ENCODE peak calls at places on chromosomes 2 and 18, in five cellular contexts. One of them, this sample, is unnamed.
A peak's percentile ranks its signal among the peaks of the same experiment; 100 is the strongest.

GRCh38 chr2:160570386-160570785 is 76.8 kb upstream of the RBMS1 start:
- ATAC-seq in GM12878: no peak
- ATAC-seq in K562: no peak
- ATAC-seq in upper lobe of left lung: peak; percentile 78
- ATAC-seq in HepG2: no peak
- ATAC-seq in this sample: no peak

GRCh38 chr2:170147576-170147975 is 30.4 kb upstream of the MYO3B start:
- ATAC-seq in HepG2: no peak
- ATAC-seq in upper lobe of left lung: no peak
- ATAC-seq in GM12878: no peak
- ATAC-seq in K562: no peak
- ATAC-seq in this sample: no peak

GRCh38 chr2:96909651-96910050 is 39.8 kb upstream of the SEMA4C start:
- ATAC-seq in GM12878: no peak
- ATAC-seq in HepG2: no peak
- ATAC-seq in K562: no peak
- ATAC-seq in upper lobe of left lung: no peak
- ATAC-seq in this sample: no peak

GRCh38 chr18:43078485-43079092 is 36.9 kb downstream of the RIT2 start:
- ATAC-seq in HepG2: no peak
- ATAC-seq in GM12878: no peak
- ATAC-seq in upper lobe of left lung: no peak
- ATAC-seq in K562: no peak
- ATAC-seq in this sample: no peak

GRCh38 chr18:34773961-34774754 is 64.1 kb downstream of the DTNA start:
- ATAC-seq in GM12878: no peak
- ATAC-seq in K562: no peak
- ATAC-seq in HepG2: no peak
- ATAC-seq in upper lobe of left lung: peak; percentile 10
- ATAC-seq in this sample: peak; percentile 66

GRCh38 chr18:41576643-41577042 is 378.4 kb upstream of the PIK3C3 start:
- ATAC-seq in upper lobe of left lung: no peak
- ATAC-seq in HepG2: no peak
- ATAC-seq in GM12878: no peak
- ATAC-seq in K562: no peak
- ATAC-seq in this sample: no peak

GRCh38 chr2:224945134-224945533 is 97.1 kb downstream of the DOCK10 start:
- ATAC-seq in HepG2: no peak
- ATAC-seq in K562: no peak
- ATAC-seq in GM12878: peak; percentile 52
- ATAC-seq in upper lobe of left lung: peak; percentile 51
- ATAC-seq in this sample: no peak

GRCh38 chr2:132758995-132759394 is 89.0 kb upstream of the LYPD1 start:
- ATAC-seq in upper lobe of left lung: no peak
- ATAC-seq in K562: no peak
- ATAC-seq in GM12878: no peak
- ATAC-seq in HepG2: no peak
- ATAC-seq in this sample: no peak

GRCh38 chr2:207285451-207285771 is 119.7 kb upstream of the KLF7 start:
- ATAC-seq in GM12878: no peak
- ATAC-seq in K562: no peak
- ATAC-seq in HepG2: no peak
- ATAC-seq in upper lobe of left lung: no peak
- ATAC-seq in this sample: no peak

GRCh38 chr2:30293303-30293912 is 62.1 kb downstream of the LBH start:
- ATAC-seq in GM12878: peak; percentile 49
- ATAC-seq in upper lobe of left lung: peak; percentile 56
- ATAC-seq in HepG2: no peak
- ATAC-seq in K562: peak; percentile 15
- ATAC-seq in this sample: peak; percentile 42

GRCh38 chr2:96436416-96436815 is 68.7 kb downstream of the NEURL3 start:
- ATAC-seq in HepG2: no peak
- ATAC-seq in GM12878: no peak
- ATAC-seq in K562: no peak
- ATAC-seq in upper lobe of left lung: no peak
- ATAC-seq in this sample: no peak

GRCh38 chr2:190413421-190413820 is 5.3 kb downstream of the MFSD6 start:
- ATAC-seq in HepG2: no peak
- ATAC-seq in upper lobe of left lung: peak; percentile 20
- ATAC-seq in K562: peak; percentile 14
- ATAC-seq in GM12878: peak; percentile 37
- ATAC-seq in this sample: no peak

GRCh38 chr2:86017901-86018896 is 87.5 kb downstream of the POLR1A start:
- ATAC-seq in HepG2: peak; percentile 14
- ATAC-seq in GM12878: peak; percentile 71
- ATAC-seq in upper lobe of left lung: no peak
- ATAC-seq in K562: peak; percentile 18
- ATAC-seq in this sample: peak; percentile 26

GRCh38 chr2:130849896-130850787 is 13.4 kb downstream of the ARHGEF4 start:
- ATAC-seq in upper lobe of left lung: no peak
- ATAC-seq in HepG2: no peak
- ATAC-seq in K562: no peak
- ATAC-seq in GM12878: no peak
- ATAC-seq in this sample: no peak

GRCh38 chr2:159307942-159308341 is 21.4 kb upstream of the WDSUB1 start:
- ATAC-seq in K562: no peak
- ATAC-seq in GM12878: no peak
- ATAC-seq in HepG2: no peak
- ATAC-seq in upper lobe of left lung: no peak
- ATAC-seq in this sample: no peak

GRCh38 chr18:272650-273049 is 4.8 kb upstream of the THOC1 start:
- ATAC-seq in K562: no peak
- ATAC-seq in HepG2: no peak
- ATAC-seq in GM12878: no peak
- ATAC-seq in upper lobe of left lung: no peak
- ATAC-seq in this sample: no peak

GRCh38 chr2:32522770-32523169 is 105.1 kb upstream of the TTC27 start:
- ATAC-seq in GM12878: no peak
- ATAC-seq in upper lobe of left lung: no peak
- ATAC-seq in K562: peak; percentile 39
- ATAC-seq in HepG2: peak; percentile 19
- ATAC-seq in this sample: no peak

GRCh38 chr2:150484461-150484931 is 3.0 kb downstream of the RND3 start:
- ATAC-seq in upper lobe of left lung: no peak
- ATAC-seq in GM12878: no peak
- ATAC-seq in K562: no peak
- ATAC-seq in HepG2: no peak
- ATAC-seq in this sample: no peak

DNA sequence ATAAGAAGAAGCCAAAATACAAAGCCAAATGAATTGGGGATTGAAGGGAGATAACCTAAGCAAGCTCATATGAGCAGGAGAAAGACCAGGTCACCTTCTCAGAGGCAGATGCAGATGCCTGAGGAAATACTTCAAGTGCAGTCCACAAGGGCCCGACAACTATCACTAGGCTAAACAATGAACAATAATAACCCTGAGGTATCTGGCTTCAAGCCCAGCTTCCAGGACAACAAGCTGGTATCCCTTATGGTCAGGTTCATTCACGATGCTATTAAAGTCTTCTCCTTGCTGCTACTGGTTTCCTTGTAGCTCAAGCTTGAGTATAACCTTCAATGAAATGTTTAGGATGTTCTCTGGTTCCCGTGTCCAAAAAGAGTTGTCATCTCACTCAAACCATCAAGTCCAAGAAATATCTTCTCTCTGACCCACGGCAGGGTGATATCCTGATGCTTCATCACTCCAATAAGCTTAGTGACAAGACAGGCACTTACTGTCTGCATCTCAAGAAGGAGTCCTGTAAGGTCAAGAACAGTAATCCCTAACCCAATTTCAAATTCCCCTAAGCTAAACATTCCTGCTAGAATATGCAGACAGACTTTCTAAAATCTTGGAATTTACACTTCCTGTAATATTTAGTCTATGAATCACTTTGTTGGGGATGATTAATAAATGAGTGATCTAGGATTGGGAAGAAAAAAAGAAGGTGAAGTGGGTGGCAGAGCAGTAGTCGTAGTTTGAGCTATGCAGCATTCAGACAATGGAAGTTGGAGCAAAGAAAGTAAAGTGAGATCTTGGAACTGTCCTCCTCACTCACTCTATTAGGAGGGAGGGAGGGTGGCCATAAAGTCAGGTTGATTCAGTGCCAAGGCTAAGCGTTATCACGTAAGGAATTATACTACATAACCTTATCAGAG is 33.1 kb downstream of the CHN1 start:
- ATAC-seq in GM12878: no peak
- ATAC-seq in K562: no peak
- ATAC-seq in HepG2: no peak
- ATAC-seq in upper lobe of left lung: no peak
- ATAC-seq in this sample: no peak
- TF ChIP-seq POLR2AphosphoS5 in GM12878: no peak
- TF ChIP-seq POLR2AphosphoS5 in K562: no peak
- TF ChIP-seq POLR2AphosphoS5 in HepG2: no peak
- TF ChIP-seq POLR2AphosphoS5 in upper lobe of left lung: no peak
- TF ChIP-seq POLR2AphosphoS5 in this sample: no peak

DNA sequence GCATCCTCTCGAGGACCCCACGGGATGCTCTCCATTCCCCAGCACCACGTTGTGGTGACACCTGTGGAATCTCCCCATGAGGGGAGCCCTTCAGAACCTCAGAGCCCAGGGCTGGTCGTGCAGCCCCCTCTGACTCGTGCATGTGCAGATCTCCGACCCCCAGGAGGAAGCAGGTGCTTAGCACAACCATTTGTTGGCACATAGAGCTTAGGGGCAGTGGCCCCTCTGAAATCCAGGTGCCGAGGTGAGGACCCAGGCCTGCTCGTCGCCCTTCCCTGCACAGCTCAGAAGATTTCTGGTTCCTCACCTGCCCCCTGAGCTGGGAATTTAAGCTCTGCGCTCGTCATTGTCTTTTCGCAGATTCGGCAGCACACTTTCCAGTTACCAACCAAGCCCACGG is 1.3 kb upstream of the OTOS start:
- ATAC-seq in K562: no peak
- ATAC-seq in HepG2: no peak
- ATAC-seq in upper lobe of left lung: no peak
- ATAC-seq in GM12878: no peak
- ATAC-seq in this sample: no peak
- TF ChIP-seq EP300 in K562: no peak
- TF ChIP-seq EP300 in HepG2: no peak
- TF ChIP-seq EP300 in upper lobe of left lung: no peak
- TF ChIP-seq EP300 in GM12878: no peak
- TF ChIP-seq EP300 in this sample: no peak

GRCh38 chr18:48674198-48674721 is 135.4 kb downstream of the CTIF start:
- ATAC-seq in K562: no peak
- ATAC-seq in GM12878: no peak
- ATAC-seq in upper lobe of left lung: no peak
- ATAC-seq in HepG2: peak; percentile 33
- ATAC-seq in this sample: no peak
- TF ChIP-seq POLR2AphosphoS5 in K562: no peak
- TF ChIP-seq POLR2AphosphoS5 in GM12878: no peak
- TF ChIP-seq POLR2AphosphoS5 in upper lobe of left lung: no peak
- TF ChIP-seq POLR2AphosphoS5 in HepG2: no peak
- TF ChIP-seq POLR2AphosphoS5 in this sample: no peak

GRCh38 chr18:3449702-3450357 is at the start of gene TGIF1:
- ATAC-seq in K562: peak; percentile 55
- ATAC-seq in upper lobe of left lung: peak; percentile 49
- ATAC-seq in GM12878: peak; percentile 17
- ATAC-seq in HepG2: peak; percentile 42
- ATAC-seq in this sample: peak; percentile 47

GRCh38 chr18:3450358-3451107 is 561 bp downstream of the TGIF1 start:
- ATAC-seq in HepG2: peak; percentile 0
- ATAC-seq in GM12878: peak; percentile 1
- ATAC-seq in K562: peak; percentile 0
- ATAC-seq in upper lobe of left lung: peak; percentile 4
- ATAC-seq in this sample: no peak

GRCh38 chr18:3448845-3449701 is 899 bp upstream of the TGIF1 start:
- ATAC-seq in HepG2: peak; percentile 51
- ATAC-seq in upper lobe of left lung: peak; percentile 57
- ATAC-seq in GM12878: peak; percentile 68
- ATAC-seq in K562: peak; percentile 12
- ATAC-seq in this sample: peak; percentile 33

GRCh38 chr18:3447035-3447894 is 2.7 kb upstream of the TGIF1 start:
- ATAC-seq in HepG2: no peak
- ATAC-seq in K562: peak; percentile 2
- ATAC-seq in upper lobe of left lung: no peak
- ATAC-seq in GM12878: no peak
- ATAC-seq in this sample: no peak

DNA sequence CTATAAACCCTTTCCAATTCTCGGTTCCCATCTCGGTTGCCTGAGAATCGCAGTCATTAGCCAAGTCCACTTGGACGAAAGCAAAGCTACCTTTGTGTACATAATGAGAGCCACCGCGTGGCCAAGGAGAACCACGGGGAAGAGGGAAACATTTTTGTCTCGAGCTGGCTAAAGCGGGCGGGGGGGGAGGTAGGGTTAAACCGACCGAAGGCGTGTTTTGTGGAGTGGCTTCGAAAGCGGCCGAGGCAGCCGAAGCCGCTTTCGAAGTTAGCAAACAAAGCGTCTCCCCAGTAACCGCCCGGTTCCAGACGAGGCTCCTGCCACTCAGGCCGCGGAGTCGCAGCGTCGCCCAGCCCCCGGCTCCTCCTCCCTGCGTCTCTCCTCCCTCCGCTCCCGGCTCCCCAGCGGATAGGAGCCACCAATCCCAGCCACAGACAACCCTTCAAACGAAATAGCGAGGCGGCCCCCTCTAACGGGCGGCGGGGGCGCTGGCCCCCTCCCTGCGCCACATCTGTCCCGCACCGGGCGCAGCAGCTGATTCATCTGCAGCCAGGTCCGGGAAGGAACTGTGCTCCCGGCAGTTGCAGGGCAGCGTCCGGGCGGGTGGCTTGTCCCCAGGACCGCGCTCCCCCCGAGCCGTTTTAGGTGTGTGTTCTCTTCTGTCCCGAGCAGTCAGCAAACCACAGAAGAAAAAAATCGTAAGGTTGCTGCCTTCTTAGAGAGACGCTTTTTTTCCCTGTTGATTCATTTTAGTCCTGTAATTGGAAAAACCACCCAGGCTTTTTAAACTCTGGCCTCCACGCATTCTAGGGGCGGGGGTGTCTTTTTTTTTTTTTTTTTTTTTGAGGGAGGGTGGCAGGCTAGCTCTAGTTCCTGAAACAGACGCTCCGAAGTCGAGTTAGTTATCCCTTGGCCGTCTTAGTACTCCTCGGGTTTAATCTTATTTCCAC is 1.8 kb upstream of the TGIF1 start:
- ATAC-seq in GM12878: peak; percentile 76
- ATAC-seq in upper lobe of left lung: peak; percentile 86
- ATAC-seq in K562: peak; percentile 78
- ATAC-seq in HepG2: peak; percentile 85
- ATAC-seq in this sample: peak; percentile 87
- TF ChIP-seq EP300 in GM12878: no peak
- TF ChIP-seq EP300 in upper lobe of left lung: no peak
- TF ChIP-seq EP300 in K562: peak; percentile 81
- TF ChIP-seq EP300 in HepG2: no peak
- TF ChIP-seq EP300 in this sample: peak; percentile 27

GRCh38 chr18:59070181-59070912 is 69.3 kb upstream of the SEC11C start:
- ATAC-seq in GM12878: peak; percentile 99
- ATAC-seq in upper lobe of left lung: peak; percentile 93
- ATAC-seq in K562: peak; percentile 90
- ATAC-seq in HepG2: peak; percentile 95
- ATAC-seq in this sample: peak; percentile 78
- TF ChIP-seq POLR2AphosphoS5 in GM12878: no peak
- TF ChIP-seq POLR2AphosphoS5 in upper lobe of left lung: no peak
- TF ChIP-seq POLR2AphosphoS5 in K562: no peak
- TF ChIP-seq POLR2AphosphoS5 in HepG2: no peak
- TF ChIP-seq POLR2AphosphoS5 in this sample: no peak

GRCh38 chr2:217434183-217434620 is 568.6 kb downstream of the TNS1 start:
- ATAC-seq in GM12878: peak; percentile 100
- ATAC-seq in K562: peak; percentile 99
- ATAC-seq in HepG2: peak; percentile 100
- ATAC-seq in upper lobe of left lung: peak; percentile 96
- ATAC-seq in this sample: peak; percentile 97
- TF ChIP-seq EP300 in GM12878: no peak
- TF ChIP-seq EP300 in K562: no peak
- TF ChIP-seq EP300 in HepG2: no peak
- TF ChIP-seq EP300 in upper lobe of left lung: no peak
- TF ChIP-seq EP300 in this sample: no peak

This sample was measured in gastroesophageal sphincter.